ENCODE peak calls at places on chromosomes 13 and 19, in six cellular contexts. C is foreskin fibroblast; B is left ventricle myocardium inferior; Z is Daoy; F is stimulated activated CD8-positive, alpha-beta memory T cell treated with anti-CD3 and anti-CD28 coated beads, Interleukin-7, amount 100 ng/mL, for 48 hours; U is GDM1. Q is an unnamed sample.

GRCh38 chr13:21657538-21657937 is 13.3 kb upstream of the FGF9 start:
- DNase-seq in C (peak; percentile 35), B (no peak), Z (peak; percentile 82), F (no peak), U (no peak), Q (no peak)

GRCh38 chr13:64410654-64411053 is 2819.5 kb downstream of the PCDH9 start:
- DNase-seq in C (no peak), B (no peak), Z (no peak), F (no peak), U (no peak), Q (no peak)

GRCh38 chr19:40282920-40283319 is 2.2 kb downstream of the AKT2 start:
- DNase-seq in C (peak; percentile 68), B (no peak), Z (no peak), F (no peak), U (no peak), Q (no peak)

GRCh38 chr13:32056316-32056715 is 24.7 kb downstream of the FRY start:
- DNase-seq in C (no peak), B (no peak), Z (no peak), F (no peak), U (no peak), Q (no peak)

GRCh38 chr19:50679177-50680125 is 30.2 kb downstream of the C19orf81 start:
- DNase-seq in C (peak; percentile 82), B (peak; percentile 72), Z (peak; percentile 92), F (peak; percentile 63), U (peak; percentile 76), Q (no peak)

GRCh38 chr19:2960120-2960519 is 15.3 kb upstream of the ZNF77 start:
- DNase-seq in C (no peak), B (no peak), Z (no peak), F (no peak), U (no peak), Q (no peak)

GRCh38 chr13:65808061-65808460 is 1422.1 kb downstream of the PCDH9 start:
- DNase-seq in C (peak; percentile 17), B (no peak), Z (no peak), F (no peak), U (no peak), Q (no peak)

GRCh38 chr19:10334340-10335148 is 1.2 kb upstream of the RAVER1 start:
- DNase-seq in C (peak; percentile 99), B (peak; percentile 94), Z (peak; percentile 95), F (peak; percentile 38), U (no peak), Q (peak; percentile 95)

GRCh38 chr19:29551774-29552173 is 26.0 kb downstream of the VSTM2B start:
- DNase-seq in C (no peak), B (no peak), Z (no peak), F (no peak), U (no peak), Q (no peak)

GRCh38 chr19:55657004-55657747 is 2.3 kb downstream of the U2AF2 start:
- DNase-seq in C (peak; percentile 40), B (no peak), Z (no peak), F (no peak), U (no peak), Q (no peak)

GRCh38 chr13:46778095-46778494 is 18.9 kb downstream of the ESD start:
- DNase-seq in C (no peak), B (no peak), Z (no peak), F (no peak), U (no peak), Q (no peak)

GRCh38 chr13:24187185-24187584 is 26.7 kb downstream of the SPATA13 start:
- DNase-seq in C (peak; percentile 65), B (no peak), Z (no peak), F (peak; percentile 20), U (no peak), Q (no peak)

GRCh38 chr19:58033741-58034475 is at the start of gene ZSCAN1:
- DNase-seq in C (peak; percentile 98), B (peak; percentile 90), Z (peak; percentile 44), F (peak; percentile 24), U (no peak), Q (no peak)

GRCh38 chr19:45976180-45976579 is 2.5 kb upstream of the NOVA2 start:
- DNase-seq in C (no peak), B (no peak), Z (no peak), F (no peak), U (no peak), Q (no peak)

GRCh38 chr19:7360393-7360984 is 11.8 kb downstream of the ARHGEF18 start:
- DNase-seq in C (peak; percentile 36), B (no peak), Z (no peak), F (no peak), U (no peak), Q (no peak)

Q was measured in CMK.